ENCODE peak calls at places on chromosomes 13 and 19, in eight cellular contexts. X, W, R, M, I, Q, L and N are unnamed samples.

GRCh38 chr13:46168341-46168740 is 13.6 kb downstream of the LCP1 start:
- DNase-seq in Q (no peak), I (no peak), M (no peak), L (peak), R (peak), X (peak), W (no peak), N (no peak)

GRCh38 chr19:12137541-12137940 is 2.6 kb downstream of the ZNF20 start:
- DNase-seq in X (no peak), W (peak), Q (no peak), L (no peak), I (no peak), R (no peak), M (peak), N (peak)

GRCh38 chr19:44696939-44697669 is 1.8 kb upstream of the CEACAM16 start:
- DNase-seq in L (no peak), X (no peak), M (peak), W (no peak), R (no peak), Q (no peak), I (no peak), N (peak)

GRCh38 chr19:54478677-54479266 is 5.7 kb upstream of the CDC42EP5 start:
- DNase-seq in I (no peak), X (no peak), R (peak), M (peak), Q (no peak), L (peak), W (no peak), N (peak)

GRCh38 chr19:39805120-39805519 is 26.5 kb downstream of the LEUTX start:
- DNase-seq in Q (no peak), R (no peak), L (no peak), X (no peak), W (no peak), M (no peak), I (no peak), N (no peak)

GRCh38 chr19:35715981-35716734 is 1.6 kb upstream of the KMT2B start:
- DNase-seq in M (peak), Q (no peak), R (no peak), W (no peak), I (peak), L (no peak), X (no peak), N (no peak)

GRCh38 chr19:42088471-42089190 is 12.7 kb downstream of the ZNF574 start:
- DNase-seq in Q (no peak), I (no peak), M (no peak), R (no peak), X (no peak), W (no peak), L (no peak), N (no peak)

GRCh38 chr13:102326381-102327118 is 75.3 kb downstream of the FGF14 start:
- DNase-seq in X (no peak), R (no peak), I (no peak), Q (no peak), L (no peak), W (no peak), M (no peak), N (no peak)

GRCh38 chr19:17931532-17932191 is 1.2 kb upstream of the CCDC124 start:
- DNase-seq in X (peak), I (no peak), L (no peak), W (no peak), Q (no peak), M (peak), R (no peak), N (no peak)

GRCh38 chr13:114004416-114005205 is 30.7 kb upstream of the C13orf46 start:
- DNase-seq in Q (no peak), M (no peak), W (no peak), I (no peak), R (peak), L (no peak), X (no peak), N (no peak)

GRCh38 chr19:1410136-1410786 is 2.9 kb downstream of the DAZAP1 start:
- DNase-seq in L (no peak), M (no peak), Q (no peak), X (peak), R (no peak), I (no peak), W (no peak), N (no peak)

GRCh38 chr19:32646556-32646955 is 28.4 kb downstream of the ANKRD27 start:
- DNase-seq in I (no peak), R (no peak), L (no peak), M (no peak), Q (no peak), W (no peak), X (peak), N (no peak)

GRCh38 chr19:41811036-41811435 is 14.6 kb downstream of the CEACAM3 start:
- DNase-seq in M (no peak), I (no peak), W (no peak), R (no peak), L (no peak), Q (no peak), X (no peak), N (peak)

GRCh38 chr19:7224205-7224833 is 69.9 kb downstream of the INSR start:
- DNase-seq in X (no peak), W (no peak), L (no peak), Q (no peak), R (no peak), I (peak), M (no peak), N (no peak)

GRCh38 chr19:58397533-58398037 is 2.1 kb downstream of the RNF225 start:
- DNase-seq in I (no peak), W (no peak), L (no peak), R (no peak), M (no peak), X (no peak), Q (no peak), N (no peak)

GRCh38 chr13:42474954-42475353 is 99.0 kb upstream of the TNFSF11 start:
- DNase-seq in X (peak), M (no peak), W (no peak), I (no peak), L (no peak), Q (no peak), R (no peak), N (no peak)

GRCh38 chr19:37738371-37738770 is 18.8 kb upstream of the ZNF607 start:
- DNase-seq in R (no peak), I (no peak), M (no peak), Q (no peak), W (no peak), X (no peak), L (no peak), N (no peak)

GRCh38 chr19:2358548-2359173 is 1.4 kb upstream of the TMPRSS9 start:
- DNase-seq in L (no peak), W (no peak), X (no peak), I (no peak), R (no peak), M (no peak), Q (no peak), N (no peak)